ENCODE peak calls at places on chromosome 20, in seven cellular contexts. V, H, M, J, R, L and U are unnamed samples.

GRCh38 chr20:46060301-46060881 is 29.4 kb downstream of the NCOA5 start:
- DNase-seq in L (no peak), V (no peak), J (no peak), M (peak), R (no peak), H (no peak), U (no peak)

GRCh38 chr20:63215101-63216040 is 560 bp downstream of the YTHDF1 start:
- DNase-seq in L (no peak), J (no peak), V (no peak), R (no peak), M (no peak), H (peak), U (no peak)

GRCh38 chr20:12243327-12243726 is 325.6 kb downstream of the BTBD3 start:
- DNase-seq in M (no peak), L (no peak), H (no peak), V (no peak), R (no peak), J (no peak), U (no peak)

GRCh38 chr20:41139227-41140093 is 2.1 kb downstream of the PLCG1 start:
- DNase-seq in M (no peak), L (no peak), R (no peak), J (peak), H (no peak), V (no peak), U (no peak)

GRCh38 chr20:36117638-36118037 is 36.9 kb upstream of the EPB41L1 start:
- DNase-seq in M (no peak), J (no peak), V (no peak), L (no peak), R (no peak), H (no peak), U (no peak)

GRCh38 chr20:63463400-63464288 is 8.8 kb downstream of the KCNQ2 start:
- DNase-seq in J (no peak), V (no peak), H (no peak), L (no peak), R (no peak), M (no peak), U (no peak)

GRCh38 chr20:52473171-52473570 is 281.6 kb upstream of the ZFP64 start:
- DNase-seq in R (no peak), H (no peak), V (no peak), M (no peak), L (no peak), J (no peak), U (no peak)

GRCh38 chr20:25289886-25290597 is 42.2 kb downstream of the PYGB start:
- DNase-seq in V (no peak), M (no peak), L (no peak), R (no peak), H (no peak), J (no peak), U (no peak)

GRCh38 chr20:14955396-14955795 is 618.0 kb upstream of the FLRT3 start:
- DNase-seq in H (no peak), V (no peak), J (no peak), R (no peak), M (no peak), L (no peak), U (no peak)

GRCh38 chr20:40966516-40967185 is 62.0 kb upstream of the TOP1 start:
- DNase-seq in V (no peak), R (no peak), H (no peak), M (no peak), J (no peak), L (no peak), U (no peak)

GRCh38 chr20:62787329-62787728 is 8.9 kb upstream of the MRGBP start:
- DNase-seq in V (no peak), R (no peak), J (no peak), M (no peak), H (no peak), L (no peak), U (no peak)

GRCh38 chr20:13681248-13682125 is 42.8 kb upstream of the TASP1 start:
- DNase-seq in J (no peak), H (no peak), M (no peak), V (no peak), R (no peak), L (no peak), U (no peak)

GRCh38 chr20:33964431-33964830 is 29.3 kb upstream of the RALY start:
- DNase-seq in V (no peak), H (no peak), L (no peak), R (no peak), M (no peak), J (no peak), U (no peak)